ENCODE peak calls at places on chromosomes 5 and 9, in five cellular contexts. X is K562, L is right atrium auricular region, H is foreskin keratinocyte, G is H9. O is an unnamed sample.
A peak's percentile ranks its signal among the peaks of the same experiment; 100 is the strongest.

GRCh38 chr9:122059214-122059978 is 33.7 kb downstream of the TTLL11 start:
- DNase-seq in H (no peak), G (no peak), X (no peak), L (no peak), O (no peak)

GRCh38 chr5:113692466-113693204 is 179.1 kb downstream of the YTHDC2 start:
- DNase-seq in X (no peak), G (no peak), H (no peak), L (no peak), O (no peak)

GRCh38 chr9:129962889-129963703 is 79.9 kb downstream of the FNBP1 start:
- DNase-seq in X (peak; percentile 46), L (peak; percentile 77), G (peak; percentile 59), H (no peak), O (peak; percentile 36)

GRCh38 chr9:4086119-4087088 is 213.5 kb downstream of the GLIS3 start:
- DNase-seq in L (no peak), X (no peak), G (no peak), H (no peak), O (no peak)

GRCh38 chr9:134025606-134026541 is 593 bp downstream of the BRD3OS start:
- DNase-seq in H (peak; percentile 8), G (peak; percentile 77), L (no peak), X (peak; percentile 40), O (peak; percentile 59)

GRCh38 chr5:151082274-151082902 is 1.6 kb upstream of the TNIP1 start:
- DNase-seq in X (peak; percentile 42), H (no peak), G (peak; percentile 57), L (no peak), O (peak; percentile 56)

GRCh38 chr5:10059611-10060379 is 189.9 kb downstream of the ATPSCKMT start:
- DNase-seq in X (no peak), G (no peak), L (no peak), H (no peak), O (no peak)

GRCh38 chr9:89524888-89525385 is 27.0 kb upstream of the SEMA4D start:
- DNase-seq in G (no peak), L (no peak), X (no peak), H (no peak), O (no peak)

GRCh38 chr9:69809304-69809863 is 11.2 kb upstream of the CFAP95 start:
- DNase-seq in L (no peak), H (no peak), X (no peak), G (peak; percentile 52), O (peak; percentile 23)
- TF ChIP-seq CTCF in L (no peak), H (peak; percentile 60), X (peak; percentile 11), G (peak; percentile 76), O (peak; percentile 40)

GRCh38 chr9:69516353-69517322 is 155.5 kb downstream of the APBA1 start:
- DNase-seq in X (no peak), H (no peak), G (no peak), L (no peak), O (no peak)
- H3K4me1 ChIP-seq in X (no peaks in the 10 kb centered on the region), H (no peaks in the 10 kb centered on the region), G (no peaks in the 10 kb centered on the region), L (no peaks in the 10 kb centered on the region), O (no peaks in the 10 kb centered on the region)

GRCh38 chr9:123251741-123252140 is 16.6 kb downstream of the STRBP start:
- DNase-seq in H (no peak), L (no peak), G (no peak), X (no peak), O (no peak)
- TF ChIP-seq CTCF in H (no peak), L (no peak), G (no peak), X (no peak), O (no peak)

GRCh38 chr5:90017236-90017635 is 392.3 kb downstream of the CETN3 start:
- DNase-seq in H (no peak), L (no peak), X (no peak), G (no peak), O (no peak)
- H3K4me1 ChIP-seq in H (no peaks in the 10 kb centered on the region), L (peaks cover 6% of the 10 kb centered on the region), X (no peaks in the 10 kb centered on the region), G (peaks cover 4% of the 10 kb centered on the region), O (peaks cover 5% of the 10 kb centered on the region)

GRCh38 chr9:93167838-93168237 is 16.1 kb upstream of the WNK2 start:
- DNase-seq in X (no peak), G (no peak), L (no peak), H (no peak), O (no peak)

GRCh38 chr9:93169444-93169843 is 14.5 kb upstream of the WNK2 start:
- DNase-seq in G (no peak), X (no peak), L (no peak), H (no peak), O (no peak)

GRCh38 chr9:93167185-93167584 is 16.8 kb upstream of the WNK2 start:
- DNase-seq in G (no peak), L (no peak), X (no peak), H (no peak), O (no peak)

GRCh38 chr9:93166699-93167098 is 17.2 kb upstream of the WNK2 start:
- DNase-seq in L (no peak), G (no peak), X (no peak), H (no peak), O (no peak)

DNA sequence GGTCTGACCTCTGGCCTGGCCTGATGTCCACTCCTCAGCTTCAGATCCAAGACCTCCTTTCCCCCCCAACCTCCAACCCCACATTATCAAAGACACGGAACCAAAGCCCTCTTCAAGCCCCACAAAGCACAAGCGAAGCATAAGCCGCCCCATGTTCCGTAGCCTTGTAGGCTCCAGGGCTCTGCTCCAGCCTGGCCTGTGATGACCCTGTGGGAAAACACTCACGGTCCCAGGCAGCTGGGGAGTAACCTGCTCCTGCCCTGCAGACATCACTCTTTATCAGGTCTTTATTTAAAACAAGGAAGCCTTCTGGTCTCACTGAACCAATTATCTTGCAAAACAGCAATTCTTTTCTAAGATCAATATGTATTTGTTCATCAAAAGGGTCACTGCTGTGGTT is 15.4 kb upstream of the WNK2 start:
- DNase-seq in G (no peak), X (no peak), L (no peak), H (no peak), O (no peak)
- TF ChIP-seq CTCF in G (no peak), X (no peak), L (no peak), H (no peak), O (no peak)

GRCh38 chr9:127754761-127755557 is 19.9 kb upstream of the TOR2A start:
- DNase-seq in G (peak; percentile 82), L (no peak), H (no peak), X (no peak), O (peak; percentile 81)
- H3K4me1 ChIP-seq in G (peaks cover 3% of the 10 kb centered on the region), L (peaks cover 26% of the 10 kb centered on the region), H (no peaks in the 10 kb centered on the region), X (peaks cover 8% of the 10 kb centered on the region), O (peaks cover 5% of the 10 kb centered on the region)